ENCODE peak calls at places on chromosome 13, in five cellular contexts. One of them, this sample, is unnamed.

GRCh38 chr13:38872693-38873092 is 117.9 kb downstream of the STOML3 start:
- DNase-seq in ACHN: peak
- DNase-seq in DND-41: peak
- DNase-seq in T-cell: peak
- DNase-seq in GM04504: peak
- DNase-seq in this sample: peak

GRCh38 chr13:27822258-27822872 is 30.1 kb downstream of the GSX1 start:
- DNase-seq in ACHN: no peak
- DNase-seq in DND-41: no peak
- DNase-seq in T-cell: no peak
- DNase-seq in GM04504: no peak
- DNase-seq in this sample: no peak

GRCh38 chr13:40315416-40316064 is 350.9 kb downstream of the FOXO1 start:
- DNase-seq in ACHN: no peak
- DNase-seq in DND-41: peak
- DNase-seq in T-cell: peak
- DNase-seq in GM04504: no peak
- DNase-seq in this sample: no peak

GRCh38 chr13:43127103-43127817 is 103.9 kb downstream of the DNAJC15 start:
- DNase-seq in ACHN: no peak
- DNase-seq in DND-41: no peak
- DNase-seq in T-cell: no peak
- DNase-seq in GM04504: no peak
- DNase-seq in this sample: no peak

GRCh38 chr13:97043302-97043701 is 49.0 kb upstream of the OXGR1 start:
- DNase-seq in ACHN: no peak
- DNase-seq in DND-41: no peak
- DNase-seq in T-cell: no peak
- DNase-seq in GM04504: peak
- DNase-seq in this sample: no peak

GRCh38 chr13:80054806-80055205 is 286.1 kb downstream of the SPRY2 start:
- DNase-seq in ACHN: no peak
- DNase-seq in DND-41: no peak
- DNase-seq in T-cell: no peak
- DNase-seq in GM04504: peak
- DNase-seq in this sample: no peak

GRCh38 chr13:44519642-44520041 is 56.5 kb downstream of the TSC22D1 start:
- DNase-seq in ACHN: no peak
- DNase-seq in DND-41: no peak
- DNase-seq in T-cell: no peak
- DNase-seq in GM04504: no peak
- DNase-seq in this sample: no peak

GRCh38 chr13:32987462-32987861 is 28.8 kb upstream of the KL start:
- DNase-seq in ACHN: no peak
- DNase-seq in DND-41: no peak
- DNase-seq in T-cell: no peak
- DNase-seq in GM04504: no peak
- DNase-seq in this sample: no peak

GRCh38 chr13:73268306-73268705 is 209.5 kb downstream of the KLF5 start:
- DNase-seq in ACHN: no peak
- DNase-seq in DND-41: no peak
- DNase-seq in T-cell: no peak
- DNase-seq in GM04504: peak
- DNase-seq in this sample: no peak

GRCh38 chr13:26019881-26020535 is 31.8 kb downstream of the SHISA2 start:
- DNase-seq in ACHN: peak
- DNase-seq in DND-41: peak
- DNase-seq in T-cell: no peak
- DNase-seq in GM04504: peak
- DNase-seq in this sample: peak

GRCh38 chr13:34416833-34417425 is 525.1 kb upstream of the NBEA start:
- DNase-seq in ACHN: no peak
- DNase-seq in DND-41: no peak
- DNase-seq in T-cell: no peak
- DNase-seq in GM04504: peak
- DNase-seq in this sample: no peak

GRCh38 chr13:112740502-112741131 is 50.8 kb downstream of the ATP11A start:
- DNase-seq in ACHN: no peak
- DNase-seq in DND-41: no peak
- DNase-seq in T-cell: no peak
- DNase-seq in GM04504: peak
- DNase-seq in this sample: peak

GRCh38 chr13:27624071-27624470 is 2.4 kb downstream of the POLR1D start:
- DNase-seq in ACHN: no peak
- DNase-seq in DND-41: no peak
- DNase-seq in T-cell: no peak
- DNase-seq in GM04504: no peak
- DNase-seq in this sample: no peak

GRCh38 chr13:24617394-24618218 is 62.6 kb upstream of the ATP12A start:
- DNase-seq in ACHN: no peak
- DNase-seq in DND-41: no peak
- DNase-seq in T-cell: no peak
- DNase-seq in GM04504: no peak
- DNase-seq in this sample: no peak

GRCh38 chr13:110254751-110255553 is 52.0 kb downstream of the COL4A1 start:
- DNase-seq in ACHN: no peak
- DNase-seq in DND-41: no peak
- DNase-seq in T-cell: no peak
- DNase-seq in GM04504: no peak
- DNase-seq in this sample: no peak

GRCh38 chr13:47508518-47509228 is 492.4 kb downstream of the SUCLA2 start:
- DNase-seq in ACHN: no peak
- DNase-seq in DND-41: no peak
- DNase-seq in T-cell: no peak
- DNase-seq in GM04504: no peak
- DNase-seq in this sample: no peak

GRCh38 chr13:59459972-59460371 is 703.8 kb downstream of the DIAPH3 start:
- DNase-seq in ACHN: no peak
- DNase-seq in DND-41: no peak
- DNase-seq in T-cell: no peak
- DNase-seq in GM04504: no peak
- DNase-seq in this sample: no peak

GRCh38 chr13:99382428-99383133 is 75.4 kb upstream of the GPR183 start:
- DNase-seq in ACHN: no peak
- DNase-seq in DND-41: peak
- DNase-seq in T-cell: peak
- DNase-seq in GM04504: no peak
- DNase-seq in this sample: peak

GRCh38 chr13:23848019-23848418 is 41.2 kb downstream of the MIPEP start:
- DNase-seq in ACHN: no peak
- DNase-seq in DND-41: no peak
- DNase-seq in T-cell: no peak
- DNase-seq in GM04504: peak
- DNase-seq in this sample: no peak

GRCh38 chr13:110014719-110015118 is 228.3 kb upstream of the IRS2 start:
- DNase-seq in ACHN: no peak
- DNase-seq in DND-41: no peak
- DNase-seq in T-cell: no peak
- DNase-seq in GM04504: no peak
- DNase-seq in this sample: peak

GRCh38 chr13:50829896-50830295 is 13.6 kb downstream of the DLEU7 start:
- DNase-seq in ACHN: no peak
- DNase-seq in DND-41: no peak
- DNase-seq in T-cell: no peak
- DNase-seq in GM04504: peak
- DNase-seq in this sample: no peak

GRCh38 chr13:99941911-99942310 is 29.7 kb downstream of the ZIC5 start:
- DNase-seq in ACHN: no peak
- DNase-seq in DND-41: no peak
- DNase-seq in T-cell: no peak
- DNase-seq in GM04504: no peak
- DNase-seq in this sample: no peak

This sample was measured in SW480.